ENCODE peak calls at places on chromosomes 3 and 15, in five cellular contexts. U is stomach, R is upper lobe of left lung, J is HL-60, C is endothelial cell. Z is an unnamed sample.

GRCh38 chr3:101182734-101183133 is 137.6 kb downstream of the IMPG2 start:
- DNase-seq in U (no peak), R (no peak), J (no peak), C (no peak), Z (peak)

GRCh38 chr3:46371802-46372340 is 1.1 kb downstream of the CCR5 start:
- DNase-seq in U (no peak), R (no peak), J (no peak), C (no peak), Z (no peak)

GRCh38 chr3:110808630-110809029 is 263.0 kb upstream of the NECTIN3 start:
- DNase-seq in U (no peak), R (no peak), J (no peak), C (no peak), Z (no peak)

GRCh38 chr3:134606033-134607025 is 44.5 kb downstream of the KY start:
- DNase-seq in U (no peak), R (no peak), J (peak), C (no peak), Z (no peak)

GRCh38 chr3:5264093-5264610 is 76.6 kb downstream of the EDEM1 start:
- DNase-seq in U (no peak), R (no peak), J (no peak), C (no peak), Z (no peak)

GRCh38 chr3:126683506-126683905 is 20.5 kb upstream of the CHCHD6 start:
- DNase-seq in U (no peak), R (no peak), J (no peak), C (no peak), Z (no peak)

GRCh38 chr15:101440846-101441590 is 48.5 kb downstream of the PCSK6 start:
- DNase-seq in U (peak), R (no peak), J (no peak), C (no peak), Z (no peak)

GRCh38 chr3:72273615-72274014 is 488.7 kb upstream of the PROK2 start:
- DNase-seq in U (no peak), R (no peak), J (no peak), C (peak), Z (no peak)

GRCh38 chr3:169082634-169083033 is 580.9 kb downstream of the MECOM start:
- DNase-seq in U (no peak), R (no peak), J (no peak), C (no peak), Z (no peak)

GRCh38 chr3:126058666-126059065 is 25.3 kb downstream of the SLC41A3 start:
- DNase-seq in U (no peak), R (no peak), J (no peak), C (no peak), Z (no peak)

GRCh38 chr15:63605816-63606215 is 8.6 kb downstream of the FBXL22 start:
- DNase-seq in U (no peak), R (no peak), J (peak), C (no peak), Z (no peak)

GRCh38 chr3:30073622-30074021 is 532.8 kb upstream of the TGFBR2 start:
- DNase-seq in U (no peak), R (no peak), J (no peak), C (no peak), Z (no peak)

GRCh38 chr15:59148160-59148810 is 43.3 kb downstream of the CCNB2 start:
- DNase-seq in U (no peak), R (no peak), J (no peak), C (no peak), Z (no peak)

GRCh38 chr15:87609474-87609873 is 647.1 kb downstream of the NTRK3 start:
- DNase-seq in U (no peak), R (no peak), J (no peak), C (no peak), Z (no peak)

GRCh38 chr3:85835857-85836470 is 877.2 kb downstream of the CADM2 start:
- DNase-seq in U (no peak), R (no peak), J (no peak), C (no peak), Z (no peak)

GRCh38 chr3:34351857-34352545 is 553.6 kb downstream of the PDCD6IP start:
- DNase-seq in U (no peak), R (no peak), J (no peak), C (no peak), Z (no peak)

GRCh38 chr3:113275876-113276580 is 64.7 kb downstream of the BOC start:
- DNase-seq in U (no peak), R (no peak), J (no peak), C (no peak), Z (peak)

GRCh38 chr3:43364926-43365325 is 78.6 kb downstream of the SNRK start:
- DNase-seq in U (no peak), R (no peak), J (no peak), C (no peak), Z (no peak)

GRCh38 chr3:151146071-151146730 is 56.8 kb downstream of the GPR171 start:
- DNase-seq in U (peak), R (no peak), J (peak), C (peak), Z (peak)

GRCh38 chr15:43912991-43913927 is 86.5 kb downstream of the WDR76 start:
- DNase-seq in U (no peak), R (no peak), J (no peak), C (no peak), Z (peak)

GRCh38 chr15:94294556-94294955 is 63.2 kb downstream of the MCTP2 start:
- DNase-seq in U (no peak), R (no peak), J (no peak), C (no peak), Z (no peak)

GRCh38 chr15:94295275-94295674 is 63.9 kb downstream of the MCTP2 start:
- DNase-seq in U (no peak), R (no peak), J (no peak), C (no peak), Z (no peak)

GRCh38 chr15:94298359-94298758 is 67.0 kb downstream of the MCTP2 start:
- DNase-seq in U (no peak), R (peak), J (no peak), C (no peak), Z (no peak)

GRCh38 chr15:94300612-94301011 is 69.3 kb downstream of the MCTP2 start:
- DNase-seq in U (no peak), R (no peak), J (no peak), C (no peak), Z (no peak)

DNA sequence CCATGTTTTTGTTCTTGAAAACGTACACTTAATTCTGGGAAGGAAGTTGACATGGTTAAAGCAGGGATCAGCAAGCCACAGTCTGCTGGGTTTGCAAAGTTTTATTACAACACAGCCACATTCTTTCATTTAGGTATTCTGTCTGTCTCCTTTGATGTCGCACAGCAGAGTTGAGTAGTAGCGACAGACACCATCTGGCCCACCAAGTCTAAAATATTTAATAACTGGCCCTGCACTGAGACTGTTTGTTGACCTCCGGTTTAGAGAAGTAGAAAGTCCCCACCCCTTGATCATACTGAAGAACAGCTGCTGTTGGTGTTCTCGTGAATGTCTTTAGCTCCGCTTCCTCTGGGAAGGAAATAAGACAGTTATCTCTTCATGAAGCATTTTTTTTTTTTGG is 66.2 kb downstream of the MCTP2 start:
- DNase-seq in U (no peak), R (no peak), J (no peak), C (no peak), Z (no peak)
- TF ChIP-seq CTCF in U (no peak), R (no peak), J (no peak), C (no peak), Z (no peak)

GRCh38 chr3:124786491-124787241 is 56.4 kb downstream of the UMPS start:
- DNase-seq in U (no peak), R (no peak), J (no peak), C (no peak), Z (peak)
- TF ChIP-seq CTCF in U (peak), R (no peak), J (no peak), C (no peak), Z (no peak)

GRCh38 chr3:69048990-69049389 is 3.1 kb downstream of the TMF1 start:
- DNase-seq in U (no peak), R (no peak), J (no peak), C (no peak), Z (no peak)

GRCh38 chr3:69052567-69052898 is 400 bp upstream of the TMF1 start:
- DNase-seq in U (no peak), R (no peak), J (no peak), C (no peak), Z (no peak)

DNA sequence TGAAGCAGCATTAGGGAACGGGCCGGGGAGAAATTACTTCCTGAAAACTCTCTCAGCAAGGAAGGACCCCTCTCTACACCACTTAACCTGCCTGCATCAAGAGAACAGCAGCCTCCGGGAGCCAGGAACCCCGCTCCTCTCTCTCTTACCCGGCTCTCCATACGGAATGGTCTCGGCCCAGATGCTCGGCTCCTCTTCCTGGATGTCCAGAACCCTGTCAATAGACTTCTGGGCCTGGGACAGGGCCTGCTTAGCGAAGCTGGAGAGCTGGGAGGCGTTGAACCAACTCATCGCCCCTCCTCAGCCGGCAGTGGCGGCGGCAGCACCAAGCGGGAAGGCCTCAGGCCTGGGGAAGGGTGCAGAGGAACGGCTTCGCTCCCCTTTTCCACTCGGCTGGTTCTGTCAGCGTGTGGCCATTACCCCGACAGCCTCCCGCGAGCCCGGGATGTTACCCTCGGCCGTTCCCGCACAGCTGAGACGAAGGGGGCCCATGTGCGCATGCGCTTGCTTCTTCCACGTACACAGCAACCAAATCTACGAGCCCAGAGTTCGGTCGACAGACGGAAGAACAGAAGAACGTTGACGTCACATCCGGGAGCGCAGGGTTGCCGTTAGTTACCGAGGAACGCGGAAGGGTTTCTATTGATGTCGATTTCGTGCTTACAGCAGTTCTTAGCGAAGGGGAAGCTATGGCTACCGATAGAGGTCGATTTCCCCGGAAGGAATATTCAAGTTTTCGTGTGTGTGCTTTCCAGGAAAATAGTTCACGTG is at the start of gene TMF1:
- DNase-seq in U (peak), R (peak), J (peak), C (peak), Z (peak)
- TF ChIP-seq CTCF in U (no peak), R (no peak), J (no peak), C (no peak), Z (no peak)

GRCh38 chr15:90698629-90699028 is 18.5 kb upstream of the BLM start:
- DNase-seq in U (no peak), R (no peak), J (no peak), C (no peak), Z (no peak)
- TF ChIP-seq CTCF in U (no peak), R (no peak), J (no peak), C (no peak), Z (no peak)

DNA sequence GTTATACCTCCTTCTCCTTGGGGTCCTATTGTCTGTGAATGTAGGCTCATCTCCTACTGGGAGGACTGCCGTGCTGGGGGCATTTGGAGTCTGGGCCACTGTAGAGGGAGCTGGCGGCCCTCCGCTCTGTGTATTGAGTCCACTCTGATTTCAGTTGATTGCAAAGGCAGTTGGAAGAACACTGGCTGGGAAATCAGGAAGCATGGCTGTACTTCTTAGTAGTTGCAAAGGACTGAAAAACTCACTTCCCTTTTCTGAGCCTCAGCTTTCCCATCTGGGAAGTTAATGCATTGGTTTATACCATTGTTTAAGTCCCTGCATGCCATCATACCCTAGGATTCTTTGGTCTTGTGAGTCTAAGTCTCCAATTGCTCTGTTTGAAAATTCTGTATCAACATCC is 46.7 kb downstream of the TMED3 start:
- DNase-seq in U (no peak), R (no peak), J (no peak), C (no peak), Z (no peak)
- TF ChIP-seq CTCF in U (no peak), R (no peak), J (no peak), C (no peak), Z (no peak)

GRCh38 chr15:74257105-74257504 is 21.0 kb downstream of the CCDC33 start:
- DNase-seq in U (no peak), R (peak), J (no peak), C (no peak), Z (no peak)

GRCh38 chr15:74251187-74251811 is 15.2 kb downstream of the CCDC33 start:
- DNase-seq in U (peak), R (no peak), J (no peak), C (no peak), Z (no peak)

GRCh38 chr15:74257623-74258022 is 21.5 kb downstream of the CCDC33 start:
- DNase-seq in U (no peak), R (no peak), J (no peak), C (no peak), Z (no peak)

GRCh38 chr15:74252291-74253080 is 16.4 kb downstream of the CCDC33 start:
- DNase-seq in U (no peak), R (no peak), J (no peak), C (no peak), Z (no peak)

GRCh38 chr15:74253276-74253921 is 17.3 kb downstream of the CCDC33 start:
- DNase-seq in U (no peak), R (no peak), J (no peak), C (no peak), Z (no peak)
- TF ChIP-seq CTCF in U (no peak), R (no peak), J (no peak), C (no peak), Z (no peak)

GRCh38 chr3:98750520-98750919 is 12.6 kb upstream of the ST3GAL6 start:
- DNase-seq in U (no peak), R (no peak), J (no peak), C (no peak), Z (no peak)
- TF ChIP-seq CTCF in U (no peak), R (no peak), J (no peak), C (no peak), Z (no peak)

GRCh38 chr15:93001156-93001555 is 87.9 kb downstream of the RGMA start:
- DNase-seq in U (no peak), R (no peak), J (no peak), C (no peak), Z (no peak)

GRCh38 chr15:93005133-93005532 is 83.9 kb downstream of the RGMA start:
- DNase-seq in U (no peak), R (no peak), J (no peak), C (no peak), Z (no peak)

GRCh38 chr15:92997821-92998220 is 91.2 kb downstream of the RGMA start:
- DNase-seq in U (no peak), R (no peak), J (no peak), C (no peak), Z (no peak)

DNA sequence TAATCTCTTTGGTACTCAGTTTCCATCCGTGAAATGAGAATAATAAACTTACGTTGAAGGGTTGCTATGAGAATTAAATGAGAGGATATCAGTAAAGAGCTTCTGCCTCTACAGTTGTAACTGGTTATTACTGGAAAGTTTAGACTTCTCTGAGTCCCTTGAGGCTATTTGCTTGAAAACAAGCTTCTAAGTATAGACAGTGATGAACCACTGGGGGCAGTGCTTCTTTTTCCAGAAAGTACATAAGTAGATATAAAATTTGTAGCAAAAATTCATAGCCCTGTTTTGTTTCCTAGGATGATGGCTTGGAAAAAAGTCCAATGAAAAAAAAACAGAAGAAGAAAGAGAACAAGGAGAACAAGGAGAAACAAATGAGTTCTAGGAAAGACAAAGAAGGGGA is 87.1 kb downstream of the RGMA start:
- DNase-seq in U (no peak), R (no peak), J (no peak), C (no peak), Z (no peak)
- TF ChIP-seq CTCF in U (no peak), R (no peak), J (no peak), C (no peak), Z (no peak)

Z was measured in Calu3.